ENCODE peak calls at places on chromosomes 7 and 10, in eight cellular contexts. I is HTR-8/SVneo, A is GM12892, Q is KBM-7, C is AG20443, H is EH, X is occipital lobe, M is activated gamma-delta T cell treated with Interleukin-2 at 50 U/mL for 16 hours. J is an unnamed sample.

GRCh38 chr7:46369933-46370654 is 449.0 kb upstream of the IGFBP3 start:
- DNase-seq in I (no peak), A (no peak), Q (no peak), C (peak; percentile 58), H (peak; percentile 95), X (no peak), M (no peak), J (no peak)

GRCh38 chr7:122885583-122886356 is 490 bp downstream of the CADPS2 start:
- DNase-seq in I (peak; percentile 8), A (peak; percentile 37), Q (peak; percentile 63), C (peak; percentile 64), H (peak; percentile 22), X (peak; percentile 14), M (no peak), J (peak; percentile 31)

GRCh38 chr10:127048630-127049029 is 143.4 kb downstream of the DOCK1 start:
- DNase-seq in I (no peak), A (no peak), Q (no peak), C (no peak), H (no peak), X (no peak), M (no peak), J (no peak)

GRCh38 chr7:8436965-8437364 is 3.6 kb downstream of the NXPH1 start:
- DNase-seq in I (peak; percentile 58), A (peak; percentile 43), Q (peak; percentile 55), C (peak; percentile 24), H (no peak), X (no peak), M (no peak), J (no peak)

GRCh38 chr7:144821069-144821468 is 14.8 kb downstream of the TPK1 start:
- DNase-seq in I (no peak), A (no peak), Q (no peak), C (no peak), H (no peak), X (no peak), M (no peak), J (no peak)

GRCh38 chr10:11411926-11412545 is 199.4 kb downstream of the USP6NL start:
- DNase-seq in I (no peak), A (no peak), Q (peak; percentile 21), C (no peak), H (no peak), X (no peak), M (no peak), J (no peak)

GRCh38 chr7:46461334-46461777 is 540.3 kb upstream of the IGFBP3 start:
- DNase-seq in I (no peak), A (no peak), Q (peak; percentile 1), C (no peak), H (peak; percentile 32), X (no peak), M (no peak), J (no peak)

GRCh38 chr7:83105948-83106347 is 56.7 kb downstream of the PCLO start:
- DNase-seq in I (no peak), A (no peak), Q (no peak), C (no peak), H (no peak), X (no peak), M (no peak), J (no peak)

GRCh38 chr10:133276435-133277201 is at the start of gene ADAM8:
- DNase-seq in I (no peak), A (peak; percentile 96), Q (no peak), C (peak; percentile 68), H (peak; percentile 31), X (no peak), M (peak; percentile 59), J (no peak)